ENCODE peak calls at places on chromosomes 11 and 22, in five cellular contexts. N is esophagus squamous epithelium, T is T-helper 1 cell, V is fibroblast of villous mesenchyme, X is germinal center. Y is an unnamed sample.

GRCh38 chr22:20782601-20783299 is 8.8 kb downstream of the SERPIND1 start:
- DNase-seq in N (no peak), T (no peak), V (no peak), X (no peak), Y (no peak)

GRCh38 chr11:65954771-65955170 is 6.8 kb upstream of the SART1 start:
- DNase-seq in N (no peak), T (no peak), V (no peak), X (no peak), Y (no peak)

GRCh38 chr22:19845369-19845722 is 9.3 kb downstream of the GNB1L start:
- DNase-seq in N (no peak), T (no peak), V (no peak), X (no peak), Y (no peak)

GRCh38 chr11:63489879-63490278 is 1.1 kb downstream of the PLAAT5 start:
- DNase-seq in N (no peak), T (no peak), V (peak), X (no peak), Y (no peak)

GRCh38 chr11:112318193-112318592 is 57.5 kb upstream of the PLET1 start:
- DNase-seq in N (no peak), T (no peak), V (peak), X (no peak), Y (no peak)

GRCh38 chr11:110069158-110069737 is 23.9 kb upstream of the ZC3H12C start:
- DNase-seq in N (no peak), T (no peak), V (peak), X (no peak), Y (no peak)

GRCh38 chr22:25536578-25536977 is 27.9 kb upstream of the GRK3 start:
- DNase-seq in N (no peak), T (no peak), V (peak), X (no peak), Y (no peak)

GRCh38 chr11:131658952-131659351 is 288.5 kb downstream of the NTM start:
- DNase-seq in N (no peak), T (no peak), V (no peak), X (no peak), Y (no peak)

GRCh38 chr11:117281159-117281558 is 10.0 kb upstream of the BACE1-AS start:
- DNase-seq in N (no peak), T (no peak), V (peak), X (no peak), Y (no peak)

GRCh38 chr11:119902656-119903181 is 173.7 kb upstream of the NECTIN1 start:
- DNase-seq in N (no peak), T (no peak), V (no peak), X (no peak), Y (no peak)

GRCh38 chr11:74255741-74256369 is 55.6 kb downstream of the P4HA3 start:
- DNase-seq in N (no peak), T (peak), V (peak), X (peak), Y (peak)

GRCh38 chr22:23834406-23834805 is 4.4 kb downstream of the DERL3 start:
- DNase-seq in N (no peak), T (no peak), V (no peak), X (no peak), Y (no peak)

GRCh38 chr11:68724293-68724692 is 27.0 kb downstream of the TESMIN start:
- DNase-seq in N (no peak), T (no peak), V (no peak), X (no peak), Y (no peak)

GRCh38 chr11:1296287-1296686 is 13.1 kb downstream of the TOLLIP start:
- DNase-seq in N (no peak), T (no peak), V (no peak), X (no peak), Y (no peak)

GRCh38 chr11:128553662-128554392 is 33.5 kb downstream of the ETS1 start:
- DNase-seq in N (no peak), T (no peak), V (peak), X (no peak), Y (no peak)

GRCh38 chr22:31650391-31650790 is 11.6 kb downstream of the PISD start:
- DNase-seq in N (no peak), T (no peak), V (peak), X (no peak), Y (no peak)

GRCh38 chr11:104054911-104055529 is 18.6 kb downstream of the DDI1 start:
- DNase-seq in N (no peak), T (no peak), V (no peak), X (no peak), Y (no peak)

GRCh38 chr11:116796548-116796947 is 4.9 kb upstream of the APOA5 start:
- DNase-seq in N (no peak), T (no peak), V (no peak), X (no peak), Y (no peak)

GRCh38 chr22:44050766-44051747 is 27.0 kb downstream of the PARVB start:
- DNase-seq in N (no peak), T (no peak), V (no peak), X (no peak), Y (no peak)

GRCh38 chr11:9459573-9460321 is 1.1 kb upstream of the ZNF143 start:
- DNase-seq in N (no peak), T (no peak), V (peak), X (peak), Y (no peak)

GRCh38 chr11:46247664-46248063 is 29.8 kb upstream of the CREB3L1 start:
- DNase-seq in N (no peak), T (no peak), V (peak), X (no peak), Y (peak)

GRCh38 chr11:35282226-35282882 is 137.0 kb downstream of the SLC1A2 start:
- DNase-seq in N (no peak), T (no peak), V (peak), X (no peak), Y (no peak)

GRCh38 chr11:57476883-57477506 is 16.7 kb downstream of the RTN4RL2 start:
- DNase-seq in N (no peak), T (no peak), V (peak), X (peak), Y (peak)

GRCh38 chr22:23279781-23280180 is 99.5 kb downstream of the BCR start:
- DNase-seq in N (no peak), T (no peak), V (no peak), X (no peak), Y (no peak)

Y was measured in H1.